ENCODE peak calls at places on chromosomes 7 and 10, in nine cellular contexts. M is PC-3; C is activated CD8-positive, alpha-beta memory T cell treated with anti-CD3 and anti-CD28 coated beads, Interleukin-2, amount 50 U/mL, for 48 hours; P is endodermal cell; G is naive thymus-derived CD8-positive, alpha-beta T cell; F is astrocyte of the hippocampus; D is progenitor cell of endocrine pancreas; H is natural killer cell treated with Interleukin-12 subunit alpha and Interleukin-12 subunit beta and Interleukin-15 and Interleukin-18, amount 100 ng/mL, for 72 hours; N is kidney epithelial cell. S is an unnamed sample.
A peak's percentile ranks its signal among the peaks of the same experiment; 100 is the strongest.

GRCh38 chr7:67738958-67739357 is 742.3 kb downstream of the TYW1 start:
- DNase-seq in M (no peak), C (no peak), P (no peak), G (no peak), F (no peak), D (no peak), H (no peak), N (no peak), S (no peak)

GRCh38 chr7:140745654-140746053 is 49.1 kb downstream of the NDUFB2 start:
- DNase-seq in M (no peak), C (no peak), P (no peak), G (no peak), F (no peak), D (no peak), H (no peak), N (no peak), S (no peak)

GRCh38 chr10:71661942-71662341 is 57.6 kb downstream of the C10orf105 start:
- DNase-seq in M (no peak), C (no peak), P (no peak), G (no peak), F (no peak), D (no peak), H (no peak), N (no peak), S (no peak)

GRCh38 chr7:72438491-72438890 is 26.4 kb upstream of the CALN1 start:
- DNase-seq in M (no peak), C (no peak), P (no peak), G (no peak), F (no peak), D (no peak), H (no peak), N (no peak), S (no peak)

GRCh38 chr7:77338883-77339629 is 77.1 kb downstream of the GSAP start:
- DNase-seq in M (no peak), C (no peak), P (no peak), G (no peak), F (no peak), D (no peak), H (no peak), N (no peak), S (no peak)

GRCh38 chr10:97176226-97176625 is 9.5 kb downstream of the SLIT1 start:
- DNase-seq in M (no peak), C (no peak), P (no peak), G (no peak), F (no peak), D (no peak), H (no peak), N (no peak), S (no peak)

GRCh38 chr7:19519443-19519977 is 189.3 kb downstream of the POLR1F start:
- DNase-seq in M (no peak), C (no peak), P (no peak), G (no peak), F (peak; percentile 52), D (no peak), H (no peak), N (no peak), S (no peak)

GRCh38 chr7:25851332-25852248 is 300.4 kb upstream of the NFE2L3 start:
- DNase-seq in M (peak; percentile 89), C (peak; percentile 83), P (peak; percentile 96), G (peak; percentile 64), F (peak; percentile 92), D (peak; percentile 80), H (peak; percentile 65), N (no peak), S (no peak)

GRCh38 chr7:80843018-80843671 is 75.7 kb downstream of the SEMA3C start:
- DNase-seq in M (no peak), C (no peak), P (no peak), G (no peak), F (no peak), D (no peak), H (no peak), N (no peak), S (no peak)

GRCh38 chr7:104264281-104264680 is 56.5 kb upstream of the ORC5 start:
- DNase-seq in M (peak; percentile 30), C (no peak), P (no peak), G (no peak), F (no peak), D (no peak), H (no peak), N (no peak), S (no peak)

GRCh38 chr7:133730360-133730759 is 396.8 kb upstream of the LRGUK start:
- DNase-seq in M (no peak), C (no peak), P (no peak), G (no peak), F (no peak), D (no peak), H (no peak), N (no peak), S (no peak)

GRCh38 chr10:60323171-60323570 is 66.5 kb downstream of the ANK3 start:
- DNase-seq in M (no peak), C (no peak), P (no peak), G (no peak), F (no peak), D (no peak), H (no peak), N (no peak), S (no peak)

GRCh38 chr7:127890726-127891125 is 140.5 kb downstream of the LRRC4 start:
- DNase-seq in M (no peak), C (no peak), P (no peak), G (no peak), F (no peak), D (no peak), H (no peak), N (no peak), S (no peak)

GRCh38 chr7:31027161-31027965 is 24.7 kb upstream of the ADCYAP1R1 start:
- DNase-seq in M (no peak), C (no peak), P (peak; percentile 85), G (no peak), F (peak; percentile 69), D (no peak), H (no peak), N (no peak), S (no peak)

GRCh38 chr7:39085590-39086049 is 107.9 kb downstream of the POU6F2 start:
- DNase-seq in M (no peak), C (no peak), P (peak; percentile 55), G (no peak), F (peak; percentile 47), D (no peak), H (no peak), N (no peak), S (no peak)

GRCh38 chr7:16070806-16071205 is 350.5 kb downstream of the CRPPA start:
- DNase-seq in M (no peak), C (no peak), P (no peak), G (no peak), F (no peak), D (no peak), H (no peak), N (no peak), S (no peak)

GRCh38 chr7:151137076-151137611 is 30.4 kb downstream of the GBX1 start:
- DNase-seq in M (no peak), C (no peak), P (peak; percentile 80), G (no peak), F (no peak), D (no peak), H (peak; percentile 49), N (no peak), S (no peak)

GRCh38 chr10:133393401-133394063 is 425 bp upstream of the MTG1 start:
- DNase-seq in M (no peak), C (no peak), P (no peak), G (no peak), F (no peak), D (no peak), H (no peak), N (no peak), S (no peak)

GRCh38 chr10:450463-450862 is 239.0 kb downstream of the DIP2C start:
- DNase-seq in M (no peak), C (no peak), P (no peak), G (no peak), F (no peak), D (no peak), H (no peak), N (no peak), S (no peak)

GRCh38 chr10:61608255-61609040 is 54.3 kb upstream of the CABCOCO1 start:
- DNase-seq in M (no peak), C (no peak), P (no peak), G (no peak), F (peak; percentile 56), D (no peak), H (no peak), N (no peak), S (no peak)

GRCh38 chr7:28481131-28481926 is 69.0 kb downstream of the CREB5 start:
- DNase-seq in M (no peak), C (no peak), P (no peak), G (no peak), F (peak; percentile 78), D (no peak), H (no peak), N (no peak), S (no peak)

GRCh38 chr10:95414844-95415545 is 124.2 kb upstream of the PDLIM1 start:
- DNase-seq in M (no peak), C (no peak), P (no peak), G (no peak), F (peak; percentile 48), D (no peak), H (no peak), N (no peak), S (no peak)

GRCh38 chr7:12092499-12093130 is 118.5 kb upstream of the TMEM106B start:
- DNase-seq in M (no peak), C (no peak), P (no peak), G (no peak), F (no peak), D (no peak), H (no peak), N (no peak), S (no peak)

GRCh38 chr7:13641699-13642098 is 347.8 kb downstream of the ETV1 start:
- DNase-seq in M (peak; percentile 85), C (no peak), P (no peak), G (no peak), F (peak; percentile 57), D (no peak), H (no peak), N (no peak), S (no peak)

GRCh38 chr7:132328760-132329159 is 247.5 kb downstream of the PLXNA4 start:
- DNase-seq in M (no peak), C (no peak), P (no peak), G (no peak), F (no peak), D (no peak), H (no peak), N (no peak), S (no peak)

GRCh38 chr7:67429735-67430134 is 433.1 kb downstream of the TYW1 start:
- DNase-seq in M (no peak), C (no peak), P (no peak), G (no peak), F (no peak), D (no peak), H (no peak), N (no peak), S (no peak)

GRCh38 chr7:11328309-11328708 is 354.6 kb downstream of the PHF14 start:
- DNase-seq in M (no peak), C (no peak), P (peak; percentile 71), G (no peak), F (peak; percentile 80), D (no peak), H (no peak), N (no peak), S (no peak)

GRCh38 chr7:153193144-153193595 is 433.6 kb downstream of the ACTR3B start:
- DNase-seq in M (peak; percentile 27), C (peak; percentile 57), P (peak; percentile 91), G (no peak), F (peak; percentile 41), D (peak; percentile 32), H (no peak), N (no peak), S (no peak)

GRCh38 chr10:97320480-97321031 is 1.5 kb downstream of the FRAT1 start:
- DNase-seq in M (no peak), C (peak; percentile 70), P (peak; percentile 69), G (no peak), F (no peak), D (no peak), H (peak; percentile 63), N (no peak), S (peak; percentile 16)

GRCh38 chr10:62817763-62818425 is 1.7 kb upstream of the EGR2 start:
- DNase-seq in M (peak; percentile 100), C (peak; percentile 88), P (peak; percentile 95), G (peak; percentile 58), F (peak; percentile 93), D (peak; percentile 75), H (peak; percentile 79), N (no peak), S (peak; percentile 57)

GRCh38 chr7:91082038-91082437 is 182.2 kb upstream of the FZD1 start:
- DNase-seq in M (no peak), C (no peak), P (no peak), G (no peak), F (peak; percentile 77), D (no peak), H (no peak), N (no peak), S (no peak)

S was measured in T-helper 9 cell.